ENCODE peak calls at places on chromosomes 7 and 10, in four cellular contexts. D, B, X and V are unnamed samples.

GRCh38 chr7:26422761-26423160 is 131.1 kb downstream of the SNX10 start:
- DNase-seq in D (no peak), X (no peak), B (no peak), V (no peak)

GRCh38 chr10:12333382-12334185 is 15.8 kb upstream of the CAMK1D start:
- DNase-seq in B (peak; percentile 26), D (no peak), X (no peak), V (no peak)

GRCh38 chr7:29196971-29197370 is 2.4 kb downstream of the CHN2 start:
- DNase-seq in B (no peak), X (no peak), D (no peak), V (no peak)

GRCh38 chr7:74483402-74484336 is 30.0 kb downstream of the GTF2IRD1 start:
- DNase-seq in X (no peak), D (no peak), B (no peak), V (no peak)

GRCh38 chr7:102425639-102426267 is 7.6 kb upstream of the ORAI2 start:
- DNase-seq in B (peak; percentile 86), X (no peak), D (peak; percentile 94), V (peak; percentile 89)

GRCh38 chr10:10804998-10805737 is 212.5 kb upstream of the CELF2 start:
- DNase-seq in D (no peak), X (no peak), B (no peak), V (no peak)

GRCh38 chr7:156147104-156147503 is 334.8 kb upstream of the SHH start:
- DNase-seq in B (no peak), D (no peak), X (no peak), V (no peak)

GRCh38 chr10:6386346-6386745 is 183.6 kb downstream of the PFKFB3 start:
- DNase-seq in D (no peak), B (no peak), X (no peak), V (no peak)

GRCh38 chr7:50333266-50333665 is 28.8 kb downstream of the IKZF1 start:
- DNase-seq in X (no peak), B (no peak), D (peak; percentile 45), V (peak; percentile 61)

GRCh38 chr10:44383749-44384600 is 922 bp downstream of the CXCL12 start:
- DNase-seq in B (no peak), X (no peak), D (no peak), V (no peak)

GRCh38 chr10:129446182-129446581 is 20.9 kb upstream of the MGMT start:
- DNase-seq in D (no peak), X (no peak), B (no peak), V (no peak)

GRCh38 chr10:24209421-24209770 is 458 bp downstream of the KIAA1217 start:
- DNase-seq in B (peak; percentile 35), X (no peak), D (no peak), V (no peak)

GRCh38 chr7:151769189-151769821 is 107.6 kb downstream of the PRKAG2 start:
- DNase-seq in B (peak; percentile 60), X (no peak), D (peak; percentile 2), V (peak; percentile 81)

GRCh38 chr10:93541402-93542357 is 24.8 kb upstream of the FFAR4 start:
- DNase-seq in D (peak; percentile 16), B (peak; percentile 12), X (no peak), V (peak; percentile 29)

GRCh38 chr10:62082729-62083412 is 181.4 kb downstream of the ARID5B start:
- DNase-seq in X (no peak), D (peak; percentile 73), B (peak; percentile 29), V (peak; percentile 74)

GRCh38 chr7:92767427-92767826 is 68.9 kb downstream of the CDK6 start:
- DNase-seq in D (no peak), X (no peak), B (no peak), V (no peak)

GRCh38 chr7:149735181-149735602 is 38.2 kb downstream of the ZNF467 start:
- DNase-seq in B (no peak), D (no peak), X (no peak), V (no peak)

GRCh38 chr10:126001579-126001978 is 105.2 kb downstream of the FANK1 start:
- DNase-seq in X (no peak), D (no peak), B (no peak), V (no peak)

GRCh38 chr10:74880041-74880440 is 53.6 kb downstream of the KAT6B start:
- DNase-seq in X (no peak), B (no peak), D (no peak), V (no peak)

GRCh38 chr10:14554091-14554842 is 220.4 kb downstream of the FAM107B start:
- DNase-seq in B (no peak), D (no peak), X (no peak), V (no peak)

GRCh38 chr10:117175215-117175900 is 21.9 kb upstream of the KCNK18 start:
- DNase-seq in D (no peak), X (peak; percentile 46), B (no peak), V (peak; percentile 30)

GRCh38 chr10:25934673-25935139 is 677 bp downstream of the MYO3A start:
- DNase-seq in D (no peak), X (no peak), B (peak; percentile 33), V (no peak)

GRCh38 chr7:137937202-137937560 is 64.7 kb downstream of the CREB3L2 start:
- DNase-seq in X (no peak), D (no peak), B (no peak), V (no peak)

GRCh38 chr7:5687936-5688673 is 93.4 kb downstream of the RNF216 start:
- DNase-seq in D (no peak), X (no peak), B (no peak), V (no peak)

GRCh38 chr7:111089822-111090426 is 1.0 kb upstream of the LRRN3 start:
- DNase-seq in X (no peak), D (peak; percentile 44), B (no peak), V (no peak)

GRCh38 chr10:86057708-86058107 is 308.9 kb downstream of the GRID1 start:
- DNase-seq in X (no peak), B (no peak), D (no peak), V (no peak)

GRCh38 chr10:61992059-61992460 is 90.6 kb downstream of the ARID5B start:
- DNase-seq in B (no peak), D (no peak), X (no peak), V (no peak)

GRCh38 chr7:103348959-103349358 is 1.5 kb downstream of the PSMC2 start:
- DNase-seq in D (no peak), B (no peak), X (no peak), V (no peak)

GRCh38 chr10:103635580-103635979 is 142.1 kb downstream of the NEURL1 start:
- DNase-seq in D (no peak), X (no peak), B (no peak), V (no peak)

GRCh38 chr7:2862831-2863361 is 18.8 kb upstream of the GNA12 start:
- DNase-seq in D (no peak), X (no peak), B (peak; percentile 54), V (peak; percentile 74)

GRCh38 chr10:132138596-132138995 is 48.2 kb upstream of the DPYSL4 start:
- DNase-seq in D (no peak), B (no peak), X (no peak), V (no peak)

GRCh38 chr10:31768467-31768866 is 160.2 kb downstream of the ARHGAP12 start:
- DNase-seq in B (no peak), D (no peak), X (no peak), V (no peak)

GRCh38 chr7:115054478-115055122 is 132.7 kb downstream of the MDFIC start:
- DNase-seq in B (no peak), X (no peak), D (no peak), V (no peak)

GRCh38 chr7:105838273-105839141 is 37.9 kb downstream of the ATXN7L1 start:
- DNase-seq in X (no peak), D (no peak), B (no peak), V (no peak)

GRCh38 chr10:48655426-48656240 is 29.0 kb upstream of the WDFY4 start:
- DNase-seq in D (no peak), X (no peak), B (no peak), V (no peak)

GRCh38 chr7:27161721-27162547 is 3.4 kb downstream of the HOXA9 start:
- DNase-seq in B (no peak), D (no peak), X (no peak), V (no peak)

GRCh38 chr10:22365644-22366565 is 20.6 kb downstream of the SPAG6 start:
- DNase-seq in X (no peak), D (no peak), B (no peak), V (no peak)

GRCh38 chr7:31017036-31017747 is 34.9 kb upstream of the ADCYAP1R1 start:
- DNase-seq in X (no peak), B (no peak), D (no peak), V (no peak)

GRCh38 chr7:139777304-139777890 is 401 bp downstream of the HIPK2 start:
- DNase-seq in X (no peak), B (peak; percentile 41), D (peak; percentile 49), V (peak; percentile 49)